ENCODE peak calls at places on chromosome 1, in ten cellular contexts. N is left ventricle myocardium inferior, I is H9, C is aorta, M is neuronal stem cell, L is RWPE1, V is mammary epithelial cell, U is H1, X is pancreas, H is uterus. Z is an unnamed sample.

GRCh38 chr1:208531003-208531750 is 287.0 kb upstream of the PLXNA2 start:
- DNase-seq in N (no peak), I (no peak), C (no peak), M (no peak), L (no peak), V (no peak), U (peak), X (no peak), H (no peak), Z (no peak)

GRCh38 chr1:14946567-14947285 is 206.8 kb upstream of the TMEM51 start:
- DNase-seq in N (peak), I (no peak), C (peak), M (no peak), L (no peak), V (peak), U (no peak), X (no peak), H (no peak), Z (no peak)

GRCh38 chr1:192877283-192877886 is 68.5 kb downstream of the RGS2 start:
- DNase-seq in N (no peak), I (no peak), C (no peak), M (no peak), L (no peak), V (peak), U (no peak), X (no peak), H (no peak), Z (no peak)

GRCh38 chr1:171664976-171665375 is 12.5 kb upstream of the MYOC start:
- DNase-seq in N (no peak), I (no peak), C (no peak), M (no peak), L (no peak), V (peak), U (no peak), X (no peak), H (no peak), Z (no peak)

GRCh38 chr1:229370601-229371021 is 27.8 kb upstream of the CCSAP start:
- DNase-seq in N (peak), I (no peak), C (no peak), M (no peak), L (no peak), V (no peak), U (no peak), X (no peak), H (no peak), Z (no peak)

GRCh38 chr1:233490488-233490887 is 123.4 kb upstream of the KCNK1 start:
- DNase-seq in N (no peak), I (no peak), C (no peak), M (no peak), L (no peak), V (no peak), U (no peak), X (peak), H (no peak), Z (no peak)

GRCh38 chr1:171718216-171718615 is 23.6 kb downstream of the VAMP4 start:
- DNase-seq in N (no peak), I (no peak), C (no peak), M (no peak), L (no peak), V (no peak), U (no peak), X (no peak), H (no peak), Z (no peak)

GRCh38 chr1:43773821-43774220 is 66.5 kb downstream of the ST3GAL3 start:
- DNase-seq in N (no peak), I (no peak), C (no peak), M (no peak), L (no peak), V (no peak), U (no peak), X (no peak), H (no peak), Z (no peak)

GRCh38 chr1:42340093-42340492 is 5.1 kb upstream of the FOXJ3 start:
- DNase-seq in N (no peak), I (no peak), C (no peak), M (no peak), L (peak), V (peak), U (no peak), X (no peak), H (no peak), Z (no peak)

GRCh38 chr1:234613128-234613875 is 3.3 kb upstream of the IRF2BP2 start:
- DNase-seq in N (no peak), I (no peak), C (no peak), M (no peak), L (no peak), V (peak), U (no peak), X (no peak), H (no peak), Z (no peak)

GRCh38 chr1:179169616-179170467 is 59.6 kb downstream of the ABL2 start:
- DNase-seq in N (no peak), I (no peak), C (no peak), M (no peak), L (peak), V (peak), U (no peak), X (no peak), H (no peak), Z (no peak)

GRCh38 chr1:201715801-201716741 is 112.9 kb upstream of the IPO9 start:
- DNase-seq in N (no peak), I (no peak), C (peak), M (no peak), L (no peak), V (no peak), U (no peak), X (no peak), H (peak), Z (peak)

GRCh38 chr1:155008015-155008941 is 5.7 kb downstream of the ZBTB7B start:
- DNase-seq in N (peak), I (no peak), C (no peak), M (no peak), L (no peak), V (no peak), U (no peak), X (peak), H (no peak), Z (no peak)

GRCh38 chr1:110587906-110588305 is 18.3 kb downstream of the KCNA2 start:
- DNase-seq in N (no peak), I (no peak), C (no peak), M (no peak), L (no peak), V (no peak), U (no peak), X (no peak), H (no peak), Z (no peak)

GRCh38 chr1:177119311-177119710 is 45.2 kb downstream of the ASTN1 start:
- DNase-seq in N (no peak), I (no peak), C (no peak), M (no peak), L (no peak), V (no peak), U (no peak), X (no peak), H (no peak), Z (no peak)

GRCh38 chr1:75125161-75125681 is 9.0 kb upstream of the LHX8 start:
- DNase-seq in N (no peak), I (no peak), C (no peak), M (no peak), L (no peak), V (no peak), U (peak), X (no peak), H (no peak), Z (no peak)

GRCh38 chr1:193320281-193320680 is 133.9 kb upstream of the B3GALT2 start:
- DNase-seq in N (no peak), I (no peak), C (no peak), M (no peak), L (no peak), V (peak), U (no peak), X (no peak), H (no peak), Z (no peak)

DNA sequence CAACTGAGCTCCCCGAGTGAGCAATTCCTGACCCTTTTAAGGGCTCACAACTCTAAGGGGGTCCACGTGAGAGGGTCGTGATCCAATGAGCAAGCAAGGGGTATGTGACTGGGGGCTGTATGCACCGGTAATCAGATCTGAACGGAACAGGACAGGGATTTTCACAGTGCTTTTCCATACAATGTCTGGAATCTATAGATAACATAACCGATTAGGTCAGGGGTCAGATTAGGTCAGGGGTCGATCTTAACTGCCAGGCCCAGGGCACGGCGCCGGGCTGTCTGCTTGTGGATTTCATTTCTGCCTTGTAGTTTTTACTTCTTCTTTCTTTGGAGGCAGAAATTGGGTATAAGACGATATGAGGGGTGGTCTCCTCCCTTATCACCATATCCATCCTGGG is 30.7 kb upstream of the OPRD1 start:
- DNase-seq in N (no peak), I (no peak), C (no peak), M (no peak), L (no peak), V (no peak), U (no peak), X (no peak), H (no peak), Z (no peak)
- H3K27ac ChIP-seq in N (no peak), I (no peak), C (no peak), M (no peak), L (no peak), V (no peak), U (no peak), X (no peak), H (no peak), Z (no peak)

DNA sequence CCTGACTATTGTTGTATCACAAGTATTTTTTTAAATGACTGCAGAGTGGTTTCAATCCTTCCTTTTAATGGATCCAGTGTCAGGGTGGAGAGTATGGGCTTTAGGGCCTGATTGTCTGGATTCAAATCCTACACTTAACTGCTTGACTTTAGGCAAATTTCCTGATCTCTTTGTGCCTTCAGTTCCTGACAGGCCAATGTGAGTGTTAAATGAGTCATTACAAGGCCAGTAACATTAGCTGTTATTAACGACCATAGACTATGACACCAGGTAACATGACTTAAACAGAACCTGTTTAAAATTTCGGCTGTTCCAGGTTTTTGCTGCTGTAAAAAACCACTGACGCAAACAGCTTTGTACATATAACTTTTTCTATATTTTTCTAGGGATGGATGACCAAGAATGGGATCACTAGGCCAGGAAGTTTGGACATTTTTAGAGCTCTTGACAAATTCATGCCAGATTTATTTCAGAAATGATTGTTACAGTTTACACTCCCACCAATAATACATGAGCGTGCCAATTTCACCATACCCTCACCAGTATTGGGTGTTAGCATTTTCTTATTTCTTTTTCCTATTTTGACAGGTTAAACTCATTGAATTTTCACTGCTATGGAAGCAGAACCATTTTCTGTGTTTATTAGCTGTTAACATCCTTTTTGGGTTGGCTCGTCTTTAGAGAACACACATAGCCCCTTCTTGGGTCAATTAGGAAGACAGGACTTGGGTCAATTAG is 11.3 kb downstream of the ZNF362 start:
- DNase-seq in N (no peak), I (no peak), C (no peak), M (no peak), L (no peak), V (peak), U (no peak), X (no peak), H (no peak), Z (no peak)
- H3K27ac ChIP-seq in N (peak), I (no peak), C (no peak), M (no peak), L (no peak), V (no peak), U (no peak), X (no peak), H (no peak), Z (no peak)

DNA sequence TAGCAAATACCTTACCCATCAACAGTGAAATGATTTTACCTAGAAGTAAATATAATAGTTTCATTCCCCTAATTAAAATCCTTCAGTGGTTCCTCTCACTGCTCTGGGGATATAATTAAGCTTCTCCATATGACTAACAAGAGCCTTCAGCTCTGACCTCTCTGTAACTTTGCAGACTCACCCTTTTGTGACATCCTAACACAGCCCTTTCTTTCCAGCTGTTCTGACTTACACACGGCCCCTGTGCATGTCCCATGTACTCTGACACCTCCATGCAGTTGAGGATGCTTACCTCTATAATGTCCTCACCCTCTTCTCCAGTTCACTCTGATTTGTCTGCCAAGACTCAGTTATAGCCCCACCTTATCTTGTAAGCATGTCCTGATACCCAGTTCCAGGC is 137.3 kb upstream of the SPAG17 start:
- DNase-seq in N (no peak), I (no peak), C (no peak), M (no peak), L (no peak), V (no peak), U (no peak), X (no peak), H (no peak), Z (no peak)
- H3K27ac ChIP-seq in N (no peak), I (no peak), C (no peak), M (no peak), L (no peak), V (no peak), U (no peak), X (no peak), H (no peak), Z (no peak)

GRCh38 chr1:223716302-223716862 is 4.0 kb downstream of the CAPN2 start:
- DNase-seq in N (no peak), I (no peak), C (no peak), M (no peak), L (no peak), V (no peak), U (no peak), X (no peak), H (no peak), Z (no peak)
- H3K27ac ChIP-seq in N (peak), I (no peak), C (no peak), M (no peak), L (peak), V (no peak), U (no peak), X (no peak), H (peak), Z (no peak)

GRCh38 chr1:89762801-89763648 is 57.8 kb upstream of the LRRC8D start:
- DNase-seq in N (peak), I (peak), C (peak), M (peak), L (peak), V (peak), U (peak), X (peak), H (peak), Z (peak)
- H3K27ac ChIP-seq in N (peak), I (no peak), C (no peak), M (no peak), L (no peak), V (no peak), U (no peak), X (no peak), H (peak), Z (peak)

GRCh38 chr1:226986496-226987178 is 46.5 kb downstream of the COQ8A start:
- DNase-seq in N (no peak), I (peak), C (no peak), M (no peak), L (no peak), V (no peak), U (no peak), X (no peak), H (no peak), Z (no peak)
- H3K27ac ChIP-seq in N (peak), I (no peak), C (no peak), M (no peak), L (peak), V (no peak), U (no peak), X (no peak), H (no peak), Z (peak)

GRCh38 chr1:145895471-145895870 is 9.8 kb upstream of the ANKRD35 start:
- DNase-seq in N (no peak), I (no peak), C (no peak), M (no peak), L (no peak), V (no peak), U (no peak), X (no peak), H (no peak), Z (no peak)
- H3K27ac ChIP-seq in N (no peak), I (no peak), C (no peak), M (no peak), L (no peak), V (no peak), U (no peak), X (no peak), H (no peak), Z (no peak)